ENCODE peak calls at places on chromosomes 7 and 10, in four cellular contexts. K is effector memory CD4-positive, alpha-beta T cell; Z is prostate gland; C is HEK293T. S is an unnamed sample.
A peak's percentile ranks its signal among the peaks of the same experiment; 100 is the strongest.

GRCh38 chr10:79434223-79434687 is 11.2 kb downstream of the ZCCHC24 start:
- DNase-seq in C (no peak), K (no peak), Z (no peak), S (peak; percentile 34)

GRCh38 chr7:123289200-123289599 is 89.4 kb upstream of the SLC13A1 start:
- DNase-seq in Z (no peak), C (no peak), K (no peak), S (no peak)

GRCh38 chr7:66460921-66461361 is 167.7 kb upstream of the KCTD7 start:
- DNase-seq in Z (no peak), C (no peak), K (no peak), S (no peak)

GRCh38 chr10:101028446-101029244 is 2.3 kb downstream of the PDZD7 start:
- DNase-seq in Z (no peak), C (no peak), K (no peak), S (no peak)

GRCh38 chr7:124720195-124720594 is 45.4 kb downstream of the GPR37 start:
- DNase-seq in K (no peak), Z (no peak), C (no peak), S (peak; percentile 71)

GRCh38 chr10:31819393-31819820 is 109.2 kb downstream of the ARHGAP12 start:
- DNase-seq in Z (no peak), K (no peak), C (no peak), S (no peak)

GRCh38 chr10:115049957-115050356 is 43.2 kb upstream of the ATRNL1 start:
- DNase-seq in C (no peak), K (no peak), Z (no peak), S (no peak)

GRCh38 chr7:81574723-81575326 is 195.0 kb downstream of the HGF start:
- DNase-seq in K (no peak), C (no peak), Z (no peak), S (no peak)

GRCh38 chr7:3943265-3943664 is 642.2 kb downstream of the SDK1 start:
- DNase-seq in C (no peak), Z (no peak), K (no peak), S (no peak)

GRCh38 chr7:149254181-149254858 is 7.7 kb upstream of the ZNF783 start:
- DNase-seq in Z (no peak), K (no peak), C (no peak), S (no peak)

GRCh38 chr10:120827251-120827875 is 23.8 kb upstream of the WDR11 start:
- DNase-seq in K (no peak), Z (no peak), C (no peak), S (no peak)

GRCh38 chr10:11678074-11678793 is 63.9 kb upstream of the ECHDC3 start:
- DNase-seq in C (no peak), Z (no peak), K (no peak), S (no peak)

GRCh38 chr7:157021893-157022680 is 11.6 kb upstream of the MNX1 start:
- DNase-seq in Z (no peak), C (no peak), K (no peak), S (no peak)

GRCh38 chr10:44039599-44039998 is 345.3 kb downstream of the CXCL12 start:
- DNase-seq in C (no peak), K (no peak), Z (no peak), S (no peak)

GRCh38 chr7:158549176-158549833 is 38.3 kb downstream of the PTPRN2 start:
- DNase-seq in C (no peak), K (no peak), Z (no peak), S (no peak)

GRCh38 chr7:22468609-22469008 is 31.4 kb downstream of the STEAP1B start:
- DNase-seq in K (no peak), C (no peak), Z (no peak), S (no peak)

GRCh38 chr7:311796-312195 is 21.8 kb downstream of the FOXL3 start:
- DNase-seq in C (no peak), Z (no peak), K (no peak), S (no peak)

GRCh38 chr7:65475734-65476319 is 102.2 kb downstream of the ZNF92 start:
- DNase-seq in K (peak; percentile 2), C (no peak), Z (no peak), S (no peak)

GRCh38 chr7:55770778-55771177 is 91.8 kb downstream of the SEPTIN14 start:
- DNase-seq in Z (no peak), K (no peak), C (no peak), S (no peak)

GRCh38 chr7:128939075-128939860 is 1.5 kb downstream of the IRF5 start:
- DNase-seq in Z (no peak), K (no peak), C (no peak), S (no peak)

GRCh38 chr10:118615888-118616287 is 20.4 kb upstream of the PRLHR start:
- DNase-seq in Z (no peak), K (no peak), C (peak; percentile 51), S (no peak)

GRCh38 chr10:20144268-20144667 is 328.0 kb downstream of the PLXDC2 start:
- DNase-seq in Z (no peak), K (no peak), C (no peak), S (no peak)

GRCh38 chr10:123100030-123100762 is 35.6 kb upstream of the HMX3 start:
- DNase-seq in C (no peak), Z (no peak), K (no peak), S (peak; percentile 44)

GRCh38 chr7:80499350-80499955 is 12.4 kb downstream of the GNAT3 start:
- DNase-seq in K (no peak), Z (no peak), C (no peak), S (peak; percentile 75)

GRCh38 chr10:86347856-86348255 is 18.7 kb downstream of the GRID1 start:
- DNase-seq in Z (no peak), C (no peak), K (no peak), S (no peak)

GRCh38 chr7:155609185-155609584 is 35.3 kb upstream of the RBM33 start:
- DNase-seq in C (no peak), K (no peak), Z (no peak), S (no peak)

GRCh38 chr10:16585103-16585502 is 63.4 kb upstream of the C1QL3 start:
- DNase-seq in Z (no peak), C (no peak), K (no peak), S (no peak)

GRCh38 chr7:98126311-98127142 is 19.9 kb downstream of the LMTK2 start:
- DNase-seq in Z (no peak), C (no peak), K (no peak), S (no peak)

GRCh38 chr10:91856637-91857036 is 52.6 kb downstream of the FGFBP3 start:
- DNase-seq in C (no peak), K (no peak), Z (no peak), S (no peak)

GRCh38 chr10:88735661-88736060 is 24.2 kb upstream of the LIPN start:
- DNase-seq in Z (no peak), K (no peak), C (no peak), S (no peak)

GRCh38 chr10:72321248-72322029 is 33.3 kb downstream of the DNAJB12 start:
- DNase-seq in C (no peak), Z (no peak), K (no peak), S (peak; percentile 3)

GRCh38 chr7:54015251-54015650 is 526.9 kb upstream of the VSTM2A start:
- DNase-seq in C (no peak), Z (no peak), K (no peak), S (no peak)

GRCh38 chr7:32318300-32319018 is 171.7 kb downstream of the LSM5 start:
- DNase-seq in K (no peak), Z (no peak), C (no peak), S (no peak)

S was measured in H4.